ENCODE peak calls at places on chromosome 22, in ten cellular contexts. W, H, T, V, X, A, K, Z, L and B are unnamed samples.

GRCh38 chr22:48972979-48973693 is 854.5 kb downstream of the BRD1 start:
- DNase-seq in W (no peak), H (no peak), Z (no peak), T (peak), K (no peak), V (no peak), A (no peak), L (no peak), X (no peak), B (no peak)

GRCh38 chr22:50010676-50011446 is 1.7 kb downstream of the IL17REL start:
- DNase-seq in T (no peak), X (no peak), A (peak), K (peak), Z (no peak), H (no peak), V (no peak), L (peak), W (no peak), B (no peak)

GRCh38 chr22:35638408-35638807 is 9.8 kb upstream of the APOL6 start:
- DNase-seq in K (no peak), W (no peak), L (no peak), V (peak), T (peak), H (peak), A (no peak), Z (peak), X (no peak), B (no peak)

GRCh38 chr22:24434472-24435322 is 7.3 kb downstream of the ADORA2A start:
- DNase-seq in W (peak), L (peak), X (peak), K (peak), T (no peak), V (no peak), H (no peak), Z (peak), A (no peak), B (no peak)

GRCh38 chr22:50500452-50500851 is 7.0 kb downstream of the LMF2 start:
- DNase-seq in W (no peak), H (no peak), Z (no peak), T (no peak), X (no peak), A (no peak), V (no peak), K (no peak), L (no peak), B (no peak)

GRCh38 chr22:24981066-24981465 is 28.6 kb downstream of the KIAA1671 start:
- DNase-seq in Z (no peak), A (no peak), K (no peak), L (no peak), V (no peak), H (no peak), W (no peak), X (no peak), T (no peak), B (no peak)

GRCh38 chr22:35154937-35155387 is 89.0 kb downstream of the ISX start:
- DNase-seq in Z (peak), A (peak), K (no peak), W (no peak), X (peak), L (no peak), V (peak), T (no peak), H (peak), B (no peak)

GRCh38 chr22:44671742-44672141 is 30.3 kb upstream of the PRR5 start:
- DNase-seq in L (no peak), H (no peak), W (no peak), T (no peak), Z (no peak), K (peak), A (no peak), X (no peak), V (no peak), B (no peak)

GRCh38 chr22:37017356-37017755 is 1.9 kb downstream of the TST start:
- DNase-seq in X (no peak), T (no peak), L (no peak), Z (no peak), V (no peak), W (no peak), A (no peak), K (no peak), H (no peak), B (no peak)

GRCh38 chr22:36546092-36546804 is 17.3 kb upstream of the EIF3D start:
- DNase-seq in W (no peak), A (peak), H (peak), X (peak), K (no peak), V (no peak), T (no peak), L (peak), Z (peak), B (no peak)

GRCh38 chr22:36279219-36279666 is 26.3 kb downstream of the APOL1 start:
- DNase-seq in L (no peak), V (no peak), T (no peak), A (no peak), H (no peak), K (no peak), Z (no peak), X (no peak), W (no peak), B (no peak)

GRCh38 chr22:23305321-23305910 is 125.1 kb downstream of the BCR start:
- DNase-seq in L (no peak), Z (no peak), K (no peak), X (no peak), V (no peak), H (no peak), A (no peak), W (peak), T (no peak), B (no peak)

GRCh38 chr22:29370556-29370955 is 17.8 kb downstream of the AP1B1 start:
- DNase-seq in W (no peak), A (peak), K (no peak), L (no peak), Z (no peak), V (no peak), H (no peak), T (no peak), X (peak), B (no peak)

GRCh38 chr22:20567993-20568417 is 60.6 kb downstream of the MED15 start:
- DNase-seq in Z (no peak), H (peak), V (no peak), X (no peak), T (no peak), A (no peak), L (no peak), W (no peak), K (no peak), B (no peak)

GRCh38 chr22:35589071-35589735 is 27.9 kb downstream of the MB start:
- DNase-seq in H (no peak), Z (no peak), K (no peak), T (no peak), A (no peak), L (no peak), V (peak), W (no peak), X (no peak), B (no peak)

GRCh38 chr22:42906605-42907338 is 49.7 kb upstream of the ARFGAP3 start:
- DNase-seq in T (no peak), K (no peak), H (no peak), A (no peak), X (no peak), V (no peak), W (no peak), L (no peak), Z (peak), B (no peak)

GRCh38 chr22:37358917-37359316 is 68.4 kb downstream of the ELFN2 start:
- DNase-seq in T (no peak), A (no peak), H (no peak), W (no peak), X (no peak), L (no peak), Z (no peak), V (no peak), K (no peak), B (no peak)

GRCh38 chr22:20137671-20138416 is 6.2 kb downstream of the ZDHHC8 start:
- DNase-seq in A (no peak), H (no peak), V (no peak), T (no peak), W (no peak), X (no peak), Z (no peak), L (no peak), K (no peak), B (no peak)

GRCh38 chr22:37178350-37179125 is 9.5 kb downstream of the C1QTNF6 start:
- DNase-seq in H (peak), A (no peak), L (no peak), Z (no peak), K (no peak), W (no peak), V (no peak), X (no peak), T (no peak), B (no peak)

GRCh38 chr22:39493759-39494158 is 8.3 kb upstream of the MIEF1 start:
- DNase-seq in L (no peak), T (no peak), Z (no peak), X (no peak), K (no peak), W (no peak), H (no peak), A (no peak), V (no peak), B (no peak)

GRCh38 chr22:40855960-40856512 is 403 bp downstream of the ST13 start:
- DNase-seq in L (peak), V (no peak), Z (peak), K (peak), H (peak), W (peak), T (no peak), X (peak), A (peak), B (no peak)

GRCh38 chr22:30238661-30239420 is 7.7 kb downstream of the LIF start:
- DNase-seq in T (peak), X (no peak), H (no peak), A (peak), Z (peak), K (no peak), V (peak), L (no peak), W (no peak), B (no peak)

GRCh38 chr22:39381009-39381755 is 18.4 kb upstream of the TAB1 start:
- DNase-seq in W (no peak), V (no peak), L (no peak), H (no peak), K (no peak), T (no peak), X (no peak), A (no peak), Z (no peak), B (no peak)

GRCh38 chr22:38153821-38154562 is 27.6 kb downstream of the PLA2G6 start:
- DNase-seq in V (no peak), H (peak), L (no peak), Z (no peak), K (no peak), A (peak), X (no peak), W (no peak), T (no peak), B (no peak)

GRCh38 chr22:29503811-29504372 is 23.9 kb downstream of the NEFH start:
- DNase-seq in V (no peak), K (no peak), X (no peak), W (no peak), Z (peak), H (peak), A (no peak), L (no peak), T (no peak), B (peak)

GRCh38 chr22:49203863-49204598 is 623.6 kb downstream of the BRD1 start:
- DNase-seq in X (no peak), T (no peak), L (no peak), V (no peak), Z (no peak), H (no peak), W (peak), A (peak), K (no peak), B (no peak)

GRCh38 chr22:43014062-43014875 is 680 bp downstream of the PACSIN2 start:
- DNase-seq in T (no peak), V (peak), A (peak), W (peak), H (peak), K (peak), X (peak), Z (peak), L (peak), B (no peak)

GRCh38 chr22:45112136-45112879 is 51.4 kb upstream of the NUP50 start:
- DNase-seq in L (no peak), T (no peak), H (no peak), W (no peak), K (no peak), Z (no peak), V (no peak), X (no peak), A (no peak), B (no peak)

GRCh38 chr22:45344339-45344738 is 34.6 kb downstream of the FAM118A start:
- DNase-seq in Z (no peak), T (no peak), X (no peak), H (no peak), W (no peak), K (no peak), A (peak), L (no peak), V (no peak), B (no peak)

GRCh38 chr22:36201630-36202312 is at the start of gene APOL4:
- DNase-seq in T (no peak), W (no peak), V (peak), A (no peak), H (peak), K (no peak), L (no peak), X (no peak), Z (peak), B (no peak)

GRCh38 chr22:42820075-42820763 is 36.9 kb downstream of the ARFGAP3 start:
- DNase-seq in X (peak), K (no peak), A (no peak), T (no peak), L (no peak), Z (no peak), H (no peak), V (no peak), W (no peak), B (peak)

GRCh38 chr22:25780673-25781072 is 38.7 kb downstream of the MYO18B start:
- DNase-seq in W (no peak), A (no peak), X (no peak), Z (no peak), L (no peak), H (no peak), V (no peak), K (no peak), T (no peak), B (no peak)

GRCh38 chr22:23179381-23180294 is 671 bp upstream of the BCR start:
- DNase-seq in W (no peak), L (no peak), H (peak), A (no peak), V (no peak), K (peak), T (no peak), X (peak), Z (no peak), B (no peak)

GRCh38 chr22:39932918-39933649 is 27.1 kb upstream of the TMA7B start:
- DNase-seq in X (peak), K (peak), W (peak), V (no peak), Z (no peak), T (no peak), L (peak), A (peak), H (peak), B (no peak)

GRCh38 chr22:20160041-20160440 is 9.2 kb upstream of the CCDC188 start:
- DNase-seq in H (no peak), A (no peak), W (no peak), T (no peak), K (no peak), L (no peak), X (no peak), Z (no peak), V (no peak), B (no peak)

GRCh38 chr22:23533771-23534191 is 46.3 kb downstream of the IGLL1 start:
- DNase-seq in W (no peak), K (no peak), A (peak), X (no peak), Z (no peak), V (no peak), L (no peak), T (no peak), H (no peak), B (no peak)

GRCh38 chr22:36125434-36125833 is 35.1 kb downstream of the APOL3 start:
- DNase-seq in L (no peak), Z (no peak), K (no peak), T (no peak), V (no peak), H (no peak), X (no peak), W (no peak), A (no peak), B (no peak)

GRCh38 chr22:50271519-50271970 is 1.4 kb upstream of the MAPK11 start:
- DNase-seq in A (peak), K (peak), W (peak), L (peak), T (no peak), V (peak), Z (peak), H (peak), X (peak), B (no peak)

GRCh38 chr22:49178246-49179005 is 649.2 kb downstream of the BRD1 start:
- DNase-seq in T (no peak), W (no peak), K (no peak), V (no peak), A (no peak), H (no peak), Z (no peak), X (no peak), L (no peak), B (no peak)

GRCh38 chr22:17846326-17846992 is 72.2 kb upstream of the BID start:
- DNase-seq in X (no peak), A (no peak), K (no peak), V (no peak), H (no peak), W (no peak), T (no peak), L (no peak), Z (no peak), B (no peak)
- H3K27ac ChIP-seq in X (no peak), A (no peak), K (no peak), V (peak), H (no peak), W (no peak), T (peak), L (no peak), Z (peak), B (no peak)

GRCh38 chr22:21570398-21570797 is 2.9 kb downstream of the UBE2L3 start:
- DNase-seq in A (no peak), V (no peak), X (no peak), K (no peak), T (no peak), L (no peak), W (no peak), Z (no peak), H (no peak), B (no peak)

GRCh38 chr22:21569459-21570161 is 2.1 kb downstream of the UBE2L3 start:
- DNase-seq in V (no peak), T (no peak), Z (no peak), L (no peak), H (no peak), K (no peak), W (no peak), A (no peak), X (no peak), B (no peak)

GRCh38 chr22:21573750-21574494 is 6.4 kb downstream of the UBE2L3 start:
- DNase-seq in T (no peak), A (no peak), V (no peak), K (no peak), X (no peak), H (no peak), W (no peak), Z (no peak), L (no peak), B (no peak)

GRCh38 chr22:21571679-21572078 is 4.2 kb downstream of the UBE2L3 start:
- DNase-seq in Z (no peak), L (no peak), X (no peak), V (no peak), W (no peak), K (no peak), H (no peak), T (no peak), A (no peak), B (no peak)

GRCh38 chr22:21573293-21573734 is 5.8 kb downstream of the UBE2L3 start:
- DNase-seq in A (no peak), W (no peak), V (no peak), Z (no peak), H (no peak), L (no peak), X (no peak), T (no peak), K (no peak), B (no peak)
- H3K27ac ChIP-seq in A (no peak), W (no peak), V (no peak), Z (no peak), H (no peak), L (no peak), X (no peak), T (no peak), K (no peak), B (no peak)

GRCh38 chr22:32325416-32325801 is 32.3 kb upstream of the RFPL3 start:
- DNase-seq in L (no peak), W (no peak), A (no peak), T (peak), K (no peak), X (no peak), Z (no peak), H (no peak), V (no peak), B (peak)
- H3K27ac ChIP-seq in L (no peak), W (no peak), A (no peak), T (no peak), K (no peak), X (no peak), Z (no peak), H (no peak), V (no peak), B (no peak)

DNA sequence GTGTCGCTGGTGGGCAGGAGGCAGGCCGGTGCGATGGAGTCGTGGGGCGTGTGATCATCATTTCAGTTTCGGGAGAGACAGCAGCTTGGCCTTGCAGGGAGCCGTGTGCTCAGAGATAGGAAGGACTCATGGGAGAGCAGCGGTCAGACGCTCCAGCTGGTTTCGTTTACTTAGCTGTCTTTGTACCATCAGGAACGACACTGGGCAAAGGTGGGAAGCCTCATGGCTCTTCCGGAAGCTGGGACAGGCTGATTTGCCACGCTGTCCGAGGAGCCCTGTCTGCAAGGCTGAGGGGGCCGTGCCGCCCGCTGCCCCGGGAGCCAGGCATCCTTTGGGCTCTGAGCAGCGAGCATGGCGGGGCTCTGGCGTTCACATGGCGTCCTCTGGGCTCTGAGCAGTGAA is 32.7 kb downstream of the GRAMD4 start:
- DNase-seq in V (no peak), X (no peak), H (no peak), L (no peak), T (no peak), A (no peak), K (no peak), W (no peak), Z (peak), B (no peak)
- H3K27ac ChIP-seq in V (peak), X (no peak), H (no peak), L (no peak), T (peak), A (no peak), K (no peak), W (peak), Z (peak), B (no peak)

GRCh38 chr22:19122752-19123492 is 710 bp upstream of the DGCR2 start:
- DNase-seq in H (peak), Z (no peak), A (no peak), V (no peak), K (no peak), W (no peak), X (no peak), L (no peak), T (no peak), B (no peak)
- H3K27ac ChIP-seq in H (peak), Z (peak), A (no peak), V (peak), K (peak), W (peak), X (no peak), L (no peak), T (peak), B (no peak)

DNA sequence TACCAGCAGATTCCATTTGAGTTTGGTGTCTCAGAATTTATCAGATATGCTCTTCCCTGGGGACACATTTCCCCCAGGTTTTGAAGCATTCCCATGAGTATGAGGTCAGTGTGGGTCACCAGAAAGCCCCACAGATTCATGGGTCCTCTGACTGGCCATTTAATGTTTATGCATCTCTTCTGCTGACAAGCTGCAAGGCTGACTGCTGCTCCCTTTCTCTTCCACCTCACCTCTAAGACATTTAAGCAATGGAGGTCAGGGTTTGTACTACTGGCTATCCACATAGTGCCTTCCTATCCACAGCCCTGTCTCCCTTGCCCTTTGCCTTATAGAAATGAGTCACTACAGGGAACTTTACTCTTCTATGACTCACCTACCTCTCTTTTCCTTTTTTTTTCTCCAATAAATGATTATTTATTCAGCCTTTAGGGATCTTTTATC is 106.0 kb upstream of the TIMP3 start:
- DNase-seq in V (no peak), X (no peak), W (no peak), A (no peak), H (no peak), T (no peak), L (no peak), K (no peak), Z (no peak), B (no peak)
- H3K27ac ChIP-seq in V (no peak), X (no peak), W (no peak), A (no peak), H (no peak), T (no peak), L (no peak), K (no peak), Z (no peak), B (no peak)

DNA sequence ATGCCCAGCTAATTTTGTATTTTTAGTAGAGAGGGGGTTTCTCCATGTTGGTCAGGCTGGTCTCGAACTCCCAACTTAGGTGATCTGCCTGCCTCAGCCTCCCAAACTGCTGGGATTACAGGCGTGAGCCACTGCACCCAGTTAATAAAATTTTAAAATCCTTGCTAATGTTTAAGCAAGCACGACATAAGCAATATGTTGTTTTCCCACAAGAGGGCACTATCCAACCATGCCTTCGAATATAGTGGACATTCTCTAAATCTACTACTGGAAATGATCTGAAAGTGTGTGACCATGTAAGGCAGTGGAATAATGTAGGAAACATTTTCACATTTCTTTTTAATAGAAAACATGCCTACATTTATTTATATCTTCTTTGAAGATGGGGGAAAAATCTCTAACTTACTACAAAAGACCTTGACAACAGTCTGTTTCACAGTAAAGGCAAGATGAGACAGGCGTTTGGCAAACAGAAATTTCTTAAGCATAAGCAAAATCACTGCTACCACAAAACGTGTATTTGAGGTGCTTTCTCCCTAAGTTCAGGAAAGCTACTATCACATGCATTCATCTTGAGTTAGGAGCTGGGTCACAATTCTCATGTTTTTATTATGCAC is 38.2 kb downstream of the PITPNB start:
- DNase-seq in V (peak), K (peak), L (no peak), A (no peak), T (no peak), H (peak), W (no peak), X (peak), Z (peak), B (peak)
- H3K27ac ChIP-seq in V (no peak), K (no peak), L (no peak), A (no peak), T (peak), H (peak), W (peak), X (no peak), Z (peak), B (peak)